ENCODE peak calls at places on chromosomes 11 and 22, in seven cellular contexts. M is A549, N is uterus, L is transverse colon, O is ovary, R is body of pancreas, V is testis. Q is an unnamed sample.

GRCh38 chr22:24871611-24872205 is 65.7 kb downstream of the SGSM1 start:
- DNase-seq in M (no peak), N (no peak), L (no peak), O (no peak), R (no peak), V (no peak), Q (no peak)

GRCh38 chr22:28927526-28928089 is 44.2 kb downstream of the ZNRF3 start:
- DNase-seq in M (no peak), N (no peak), L (no peak), O (no peak), R (no peak), V (no peak), Q (no peak)

GRCh38 chr11:71336176-71336995 is 84.0 kb upstream of the SHANK2 start:
- DNase-seq in M (peak), N (no peak), L (no peak), O (no peak), R (no peak), V (no peak), Q (no peak)

GRCh38 chr11:88538088-88538487 is 200.6 kb upstream of the CTSC start:
- DNase-seq in M (peak), N (no peak), L (no peak), O (no peak), R (no peak), V (no peak), Q (no peak)

GRCh38 chr11:106464728-106465127 is 387.3 kb downstream of the AASDHPPT start:
- DNase-seq in M (no peak), N (no peak), L (no peak), O (no peak), R (no peak), V (no peak), Q (no peak)

GRCh38 chr11:95977534-95978174 is 53.7 kb upstream of the MTMR2 start:
- DNase-seq in M (peak), N (no peak), L (no peak), O (no peak), R (no peak), V (no peak), Q (no peak)

GRCh38 chr11:96260526-96260925 is 82.5 kb downstream of the MAML2 start:
- DNase-seq in M (no peak), N (no peak), L (no peak), O (no peak), R (no peak), V (no peak), Q (no peak)

GRCh38 chr11:1049431-1049891 is 12.9 kb upstream of the MUC6 start:
- DNase-seq in M (no peak), N (no peak), L (no peak), O (peak), R (peak), V (no peak), Q (peak)

GRCh38 chr11:120121336-120121735 is 16.6 kb downstream of the TRIM29 start:
- DNase-seq in M (no peak), N (no peak), L (no peak), O (no peak), R (no peak), V (no peak), Q (no peak)

GRCh38 chr11:68313574-68314202 is 1.3 kb downstream of the LRP5 start:
- DNase-seq in M (peak), N (no peak), L (no peak), O (no peak), R (peak), V (no peak), Q (no peak)

GRCh38 chr11:133354069-133354468 is 178.2 kb downstream of the OPCML start:
- DNase-seq in M (no peak), N (no peak), L (no peak), O (no peak), R (no peak), V (no peak), Q (no peak)

GRCh38 chr11:65352783-65353182 is 1.8 kb upstream of the TIGD3 start:
- DNase-seq in M (no peak), N (no peak), L (no peak), O (no peak), R (no peak), V (no peak), Q (no peak)

GRCh38 chr11:76369406-76369805 is 11.5 kb downstream of the THAP12 start:
- DNase-seq in M (no peak), N (no peak), L (peak), O (no peak), R (peak), V (no peak), Q (no peak)

GRCh38 chr11:79397252-79397651 is 43.6 kb downstream of the TENM4 start:
- DNase-seq in M (no peak), N (no peak), L (no peak), O (no peak), R (no peak), V (no peak), Q (no peak)

GRCh38 chr11:67304511-67305113 is 1.3 kb downstream of the SSH3 start:
- DNase-seq in M (no peak), N (no peak), L (peak), O (peak), R (no peak), V (no peak), Q (no peak)

GRCh38 chr11:44167047-44167446 is 71.6 kb downstream of the EXT2 start:
- DNase-seq in M (no peak), N (no peak), L (no peak), O (no peak), R (no peak), V (no peak), Q (no peak)

GRCh38 chr11:63510360-63511130 is 4.7 kb downstream of the LGALS12 start:
- DNase-seq in M (no peak), N (no peak), L (no peak), O (peak), R (peak), V (peak), Q (no peak)

GRCh38 chr11:6489338-6489737 is 7.7 kb upstream of the DNHD1 start:
- DNase-seq in M (no peak), N (no peak), L (no peak), O (no peak), R (no peak), V (no peak), Q (no peak)

GRCh38 chr11:6486256-6486655 is 5.0 kb downstream of the TIMM10B start:
- DNase-seq in M (no peak), N (no peak), L (no peak), O (no peak), R (no peak), V (no peak), Q (no peak)

GRCh38 chr11:6488342-6488741 is 7.0 kb downstream of the TIMM10B start:
- DNase-seq in M (no peak), N (no peak), L (no peak), O (no peak), R (no peak), V (no peak), Q (no peak)

GRCh38 chr11:6486938-6487337 is 5.6 kb downstream of the TIMM10B start:
- DNase-seq in M (no peak), N (no peak), L (no peak), O (no peak), R (no peak), V (no peak), Q (no peak)

GRCh38 chr11:6488831-6489230 is 7.5 kb downstream of the TIMM10B start:
- DNase-seq in M (no peak), N (no peak), L (no peak), O (no peak), R (no peak), V (no peak), Q (no peak)
- TF ChIP-seq POLR2A in M (no peak), N (no peak), L (no peak), O (no peak), R (no peak), V (no peak), Q (no peak)

GRCh38 chr11:94785509-94785908 is 17.4 kb downstream of the AMOTL1 start:
- DNase-seq in M (no peak), N (no peak), L (no peak), O (no peak), R (no peak), V (no peak), Q (no peak)

GRCh38 chr11:94790771-94791180 is 22.6 kb downstream of the AMOTL1 start:
- DNase-seq in M (no peak), N (no peak), L (no peak), O (no peak), R (no peak), V (no peak), Q (no peak)

GRCh38 chr11:94787798-94788197 is 19.6 kb downstream of the AMOTL1 start:
- DNase-seq in M (no peak), N (no peak), L (no peak), O (no peak), R (peak), V (peak), Q (no peak)

GRCh38 chr11:94786264-94787126 is 18.3 kb downstream of the AMOTL1 start:
- DNase-seq in M (peak), N (no peak), L (no peak), O (no peak), R (no peak), V (no peak), Q (no peak)

GRCh38 chr11:94788396-94788795 is 20.2 kb downstream of the AMOTL1 start:
- DNase-seq in M (no peak), N (no peak), L (no peak), O (no peak), R (no peak), V (no peak), Q (no peak)
- H3K27ac ChIP-seq in M (no peak), N (no peak), L (peak), O (no peak), R (no peak), V (no peak), Q (no peak)

GRCh38 chr11:47378011-47378835 is at the start of gene SPI1:
- DNase-seq in M (no peak), N (no peak), L (peak), O (no peak), R (peak), V (peak), Q (peak)
- TF ChIP-seq POLR2A in M (no peak), N (no peak), L (peak), O (no peak), R (no peak), V (no peak), Q (no peak)

DNA sequence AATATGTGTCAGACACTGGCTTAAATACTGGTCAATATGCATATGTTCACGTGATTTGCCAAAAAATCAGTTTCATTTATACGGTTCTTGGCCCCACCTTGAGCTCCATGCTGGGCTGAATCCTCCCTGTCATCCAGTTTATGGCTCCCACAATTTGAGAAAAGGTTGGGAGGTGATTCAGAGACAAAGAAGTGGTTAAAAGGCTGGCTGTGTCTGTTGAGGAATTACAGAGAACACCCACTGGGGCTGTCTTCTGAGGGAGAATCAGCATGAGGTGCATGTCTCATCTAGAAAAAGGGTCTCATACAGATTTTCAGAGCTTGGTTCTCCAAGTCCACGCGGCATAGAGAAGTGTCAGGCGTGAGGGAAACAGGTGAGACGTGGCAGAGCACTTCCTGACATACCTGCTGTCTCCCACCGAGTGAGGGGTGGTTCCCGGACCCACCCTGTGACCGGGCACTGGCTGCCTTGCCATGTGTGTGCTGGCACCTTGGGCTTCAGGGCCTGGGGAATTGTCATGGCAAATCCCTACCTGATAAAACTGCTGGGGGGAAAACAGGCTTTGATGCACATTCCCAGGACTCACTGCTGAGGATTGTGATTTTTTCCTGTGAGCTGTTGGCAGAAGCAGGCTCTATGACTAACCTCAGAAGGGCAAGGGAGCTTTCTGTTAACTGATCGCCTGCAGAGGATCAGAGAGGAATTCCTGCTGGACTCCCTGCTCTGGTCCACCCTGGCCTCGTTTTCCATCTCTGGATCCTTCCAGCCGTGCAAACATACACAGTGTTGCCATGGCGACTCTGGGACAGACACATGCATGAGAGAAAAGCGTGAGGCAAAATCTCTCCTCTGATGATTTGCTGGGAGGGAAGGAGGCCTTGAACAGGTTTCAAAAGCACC is 223.6 kb downstream of the ADAMTS15 start:
- DNase-seq in M (peak), N (peak), L (peak), O (no peak), R (peak), V (peak), Q (peak)
- H3K27ac ChIP-seq in M (peak), N (peak), L (peak), O (no peak), R (no peak), V (no peak), Q (peak)

GRCh38 chr11:8671242-8671641 is 11.2 kb downstream of the TRIM66 start:
- DNase-seq in M (peak), N (peak), L (peak), O (peak), R (peak), V (peak), Q (no peak)
- TF ChIP-seq POLR2A in M (no peak), N (peak), L (no peak), O (no peak), R (no peak), V (no peak), Q (no peak)

Q was measured in Peyer's patch.